ENCODE peak calls at places on chromosome 1, in ten cellular contexts. One of them, this sample, is unnamed.

GRCh38 chr1:5571861-5572401 is 420.3 kb downstream of the NPHP4 start:
- DNase-seq in T1000: no peak
- DNase-seq in AG09319: no peak
- DNase-seq in T-cell: no peak
- DNase-seq in fibroblast of villous mesenchyme: no peak
- DNase-seq in ureter: no peak
- DNase-seq in M059J: no peak
- DNase-seq in NCI-H2171 treated with DMSO at 0.1 percent for 48 hours: no peak
- DNase-seq in GM23248: no peak
- DNase-seq in NCI-H2081: no peak
- DNase-seq in this sample: no peak

GRCh38 chr1:162300057-162300917 is 76.4 kb downstream of the SPATA46 start:
- DNase-seq in T1000: no peak
- DNase-seq in AG09319: no peak
- DNase-seq in T-cell: no peak
- DNase-seq in fibroblast of villous mesenchyme: no peak
- DNase-seq in ureter: no peak
- DNase-seq in M059J: no peak
- DNase-seq in NCI-H2171 treated with DMSO at 0.1 percent for 48 hours: no peak
- DNase-seq in GM23248: no peak
- DNase-seq in NCI-H2081: no peak
- DNase-seq in this sample: no peak

GRCh38 chr1:163170975-163171676 is 31.6 kb downstream of the RGS5 start:
- DNase-seq in T1000: no peak
- DNase-seq in AG09319: no peak
- DNase-seq in T-cell: no peak
- DNase-seq in fibroblast of villous mesenchyme: no peak
- DNase-seq in ureter: no peak
- DNase-seq in M059J: peak
- DNase-seq in NCI-H2171 treated with DMSO at 0.1 percent for 48 hours: no peak
- DNase-seq in GM23248: peak
- DNase-seq in NCI-H2081: peak
- DNase-seq in this sample: no peak

GRCh38 chr1:242568666-242569065 is 44.2 kb upstream of the PLD5 start:
- DNase-seq in T1000: no peak
- DNase-seq in AG09319: no peak
- DNase-seq in T-cell: no peak
- DNase-seq in fibroblast of villous mesenchyme: no peak
- DNase-seq in ureter: no peak
- DNase-seq in M059J: no peak
- DNase-seq in NCI-H2171 treated with DMSO at 0.1 percent for 48 hours: no peak
- DNase-seq in GM23248: no peak
- DNase-seq in NCI-H2081: no peak
- DNase-seq in this sample: no peak

GRCh38 chr1:117077267-117077666 is 17.1 kb downstream of the TTF2 start:
- DNase-seq in T1000: peak
- DNase-seq in AG09319: no peak
- DNase-seq in T-cell: no peak
- DNase-seq in fibroblast of villous mesenchyme: peak
- DNase-seq in ureter: no peak
- DNase-seq in M059J: peak
- DNase-seq in NCI-H2171 treated with DMSO at 0.1 percent for 48 hours: no peak
- DNase-seq in GM23248: peak
- DNase-seq in NCI-H2081: no peak
- DNase-seq in this sample: no peak

GRCh38 chr1:108560430-108561144 is 687 bp downstream of the EEIG2 start:
- DNase-seq in T1000: peak
- DNase-seq in AG09319: no peak
- DNase-seq in T-cell: no peak
- DNase-seq in fibroblast of villous mesenchyme: peak
- DNase-seq in ureter: peak
- DNase-seq in M059J: peak
- DNase-seq in NCI-H2171 treated with DMSO at 0.1 percent for 48 hours: peak
- DNase-seq in GM23248: peak
- DNase-seq in NCI-H2081: no peak
- DNase-seq in this sample: no peak

GRCh38 chr1:181128592-181129497 is 40.3 kb downstream of the IER5 start:
- DNase-seq in T1000: no peak
- DNase-seq in AG09319: no peak
- DNase-seq in T-cell: no peak
- DNase-seq in fibroblast of villous mesenchyme: no peak
- DNase-seq in ureter: no peak
- DNase-seq in M059J: no peak
- DNase-seq in NCI-H2171 treated with DMSO at 0.1 percent for 48 hours: peak
- DNase-seq in GM23248: no peak
- DNase-seq in NCI-H2081: peak
- DNase-seq in this sample: no peak

GRCh38 chr1:31703431-31704260 is at the start of gene COL16A1:
- DNase-seq in T1000: no peak
- DNase-seq in AG09319: no peak
- DNase-seq in T-cell: no peak
- DNase-seq in fibroblast of villous mesenchyme: peak
- DNase-seq in ureter: peak
- DNase-seq in M059J: no peak
- DNase-seq in NCI-H2171 treated with DMSO at 0.1 percent for 48 hours: peak
- DNase-seq in GM23248: peak
- DNase-seq in NCI-H2081: peak
- DNase-seq in this sample: no peak

GRCh38 chr1:17212487-17213121 is 7.7 kb downstream of the PADI1 start:
- DNase-seq in T1000: no peak
- DNase-seq in AG09319: peak
- DNase-seq in T-cell: peak
- DNase-seq in fibroblast of villous mesenchyme: peak
- DNase-seq in ureter: no peak
- DNase-seq in M059J: peak
- DNase-seq in NCI-H2171 treated with DMSO at 0.1 percent for 48 hours: peak
- DNase-seq in GM23248: peak
- DNase-seq in NCI-H2081: peak
- DNase-seq in this sample: no peak

This sample was measured in GM12864.